ENCODE peak calls at places on chromosomes 7 and 10, in four cellular contexts. J, N, A and R are unnamed samples. For H3K27me3, the result is how much of the 10 kb centered on the place peaks cover.

GRCh38 chr7:95199779-95200558 is 124.4 kb downstream of the PON1 start:
- DNase-seq in J (peak), N (peak), A (no peak), R (peak)

GRCh38 chr10:123559823-123560092 is 106.4 kb upstream of the GPR26 start:
- DNase-seq in A (no peak), N (no peak), J (no peak), R (no peak)

GRCh38 chr7:3033581-3033980 is 10.1 kb downstream of the CARD11 start:
- DNase-seq in A (no peak), J (no peak), N (no peak), R (no peak)

GRCh38 chr10:71021402-71021801 is 133.0 kb upstream of the PCBD1 start:
- DNase-seq in J (no peak), N (no peak), A (no peak), R (no peak)

GRCh38 chr7:36236073-36236472 is 83.0 kb downstream of the EEPD1 start:
- DNase-seq in A (no peak), N (no peak), J (no peak), R (peak)

GRCh38 chr7:144656960-144657359 is 178.9 kb downstream of the TPK1 start:
- DNase-seq in J (no peak), N (no peak), A (no peak), R (no peak)

GRCh38 chr10:49375611-49376010 is 20.3 kb downstream of the DRGX start:
- DNase-seq in A (no peak), J (no peak), N (no peak), R (no peak)

GRCh38 chr7:4279210-4279609 is 402.9 kb upstream of the FOXK1 start:
- DNase-seq in N (no peak), J (no peak), A (no peak), R (no peak)

GRCh38 chr10:114908896-114909295 is 29.1 kb upstream of the TRUB1 start:
- DNase-seq in A (no peak), J (no peak), N (no peak), R (no peak)

GRCh38 chr7:123367508-123368122 is 166.8 kb downstream of the IQUB start:
- DNase-seq in A (no peak), N (peak), J (peak), R (peak)

GRCh38 chr10:74223755-74224530 is 72.9 kb downstream of the ADK start:
- DNase-seq in N (peak), A (no peak), J (no peak), R (no peak)

GRCh38 chr10:285216-285967 is 150.1 kb downstream of the ZMYND11 start:
- DNase-seq in A (no peak), J (no peak), N (no peak), R (peak)

GRCh38 chr7:118288098-118288497 is 63.6 kb downstream of the ANKRD7 start:
- DNase-seq in J (no peak), N (no peak), A (no peak), R (no peak)

GRCh38 chr7:69817096-69817495 is 218.8 kb downstream of the AUTS2 start:
- DNase-seq in A (no peak), N (no peak), J (no peak), R (no peak)

GRCh38 chr10:104022020-104022419 is 55.1 kb downstream of the SLK start:
- DNase-seq in N (no peak), A (no peak), J (no peak), R (no peak)

GRCh38 chr10:132113206-132113605 is 47.5 kb downstream of the JAKMIP3 start:
- DNase-seq in J (no peak), A (peak), N (no peak), R (no peak)

GRCh38 chr7:76294344-76295024 is 8.0 kb upstream of the HSPB1 start:
- DNase-seq in J (peak), A (peak), N (peak), R (peak)

GRCh38 chr7:24821045-24821853 is 64.0 kb upstream of the GSDME start:
- DNase-seq in N (peak), J (peak), A (peak), R (peak)

GRCh38 chr7:117995850-117996650 is 122.8 kb upstream of the CTTNBP2 start:
- DNase-seq in J (no peak), A (no peak), N (no peak), R (no peak)

GRCh38 chr7:7972927-7973594 is 4.5 kb downstream of the GLCCI1 start:
- DNase-seq in J (no peak), N (no peak), A (no peak), R (no peak)

GRCh38 chr7:120272261-120272895 is 597 bp upstream of the KCND2 start:
- DNase-seq in A (no peak), N (peak), J (no peak), R (peak)

GRCh38 chr7:18154707-18155106 is 127.1 kb upstream of the PRPS1L1 start:
- DNase-seq in N (no peak), J (no peak), A (no peak), R (no peak)

GRCh38 chr7:99424932-99425730 is 13.5 kb downstream of the PTCD1 start:
- DNase-seq in A (no peak), J (no peak), N (no peak), R (no peak)

GRCh38 chr7:68629-69028 is 123.7 kb upstream of the FAM20C start:
- DNase-seq in N (no peak), J (no peak), A (no peak), R (no peak)

GRCh38 chr7:37489703-37490102 is 41.0 kb upstream of the ELMO1 start:
- DNase-seq in A (no peak), N (no peak), J (no peak), R (no peak)

GRCh38 chr10:93462371-93462770 is 19.8 kb downstream of the MYOF start:
- DNase-seq in N (no peak), A (no peak), J (no peak), R (no peak)

GRCh38 chr7:79337722-79338121 is 115.7 kb downstream of the MAGI2 start:
- DNase-seq in N (no peak), J (no peak), A (no peak), R (no peak)

GRCh38 chr10:4650572-4650971 is 175.4 kb upstream of the AKR1E2 start:
- DNase-seq in N (no peak), J (no peak), A (no peak), R (no peak)

GRCh38 chr10:102615361-102615760 is 28.9 kb upstream of the TRIM8 start:
- DNase-seq in A (no peak), J (no peak), N (no peak), R (no peak)

GRCh38 chr7:15686209-15686956 is at the start of gene MEOX2:
- DNase-seq in N (no peak), J (peak), A (no peak), R (peak)

GRCh38 chr10:86036544-86036831 is 330.1 kb downstream of the GRID1 start:
- DNase-seq in A (no peak), N (no peak), J (no peak), R (no peak)

GRCh38 chr10:44715081-44715480 is 196.1 kb upstream of the TMEM72 start:
- DNase-seq in J (no peak), A (no peak), N (no peak), R (no peak)

GRCh38 chr10:52346394-52347326 is 32.6 kb downstream of the DKK1 start:
- DNase-seq in N (no peak), A (no peak), J (no peak), R (no peak)
- TF ChIP-seq CTCF in N (no peak), A (no peak), J (no peak), R (no peak)

GRCh38 chr7:29562307-29562706 is 1.3 kb upstream of the PRR15 start:
- DNase-seq in N (no peak), J (no peak), A (no peak), R (no peak)
- H3K27me3 ChIP-seq in N (under half), J (under half), A (half or more), R (under half)

DNA sequence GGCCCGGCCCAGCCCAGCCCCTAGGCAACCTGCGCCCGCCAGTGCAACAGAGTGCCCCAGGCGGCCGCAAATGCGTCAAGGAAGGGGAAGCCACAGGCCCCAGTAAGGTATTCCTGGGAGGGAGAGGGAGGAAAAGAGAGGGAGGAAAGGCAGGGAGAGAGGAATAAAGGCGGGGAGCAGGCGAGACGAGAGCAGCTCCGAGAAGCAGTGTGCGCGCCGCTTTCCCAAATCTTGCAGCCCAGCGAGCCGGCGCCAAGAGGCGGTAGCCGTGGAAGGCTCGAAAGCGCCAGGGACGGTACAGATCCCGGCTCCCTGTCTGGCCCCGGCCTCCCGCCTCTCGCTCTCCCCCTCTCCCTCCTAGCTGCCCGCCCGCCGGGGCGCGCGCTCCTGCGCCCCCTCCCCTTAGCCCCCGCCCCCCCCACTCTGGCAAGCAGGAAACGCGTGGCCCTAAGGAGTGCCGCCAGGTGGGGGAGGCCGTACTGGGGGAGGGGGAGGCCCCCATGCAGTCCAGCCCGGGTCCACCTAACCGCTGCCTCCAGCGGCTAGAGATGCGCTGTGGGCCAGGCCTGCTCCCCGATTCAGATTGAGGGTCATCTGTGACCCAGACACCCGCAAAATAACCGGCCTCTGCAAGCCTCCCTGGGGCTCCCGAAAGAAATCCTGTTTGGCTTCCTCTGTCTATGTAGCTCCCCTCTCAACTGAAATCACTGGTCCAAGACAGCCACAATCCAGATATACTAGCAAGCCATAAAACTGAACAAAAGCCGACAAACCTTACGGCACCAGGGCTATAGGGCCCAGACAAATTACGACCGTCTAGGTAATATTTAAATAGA is 4.2 kb downstream of the HOXA10 start:
- DNase-seq in A (no peak), N (no peak), J (no peak), R (no peak)
- TF ChIP-seq POLR2A in A (no peak), N (no peak), J (no peak), R (no peak)

DNA sequence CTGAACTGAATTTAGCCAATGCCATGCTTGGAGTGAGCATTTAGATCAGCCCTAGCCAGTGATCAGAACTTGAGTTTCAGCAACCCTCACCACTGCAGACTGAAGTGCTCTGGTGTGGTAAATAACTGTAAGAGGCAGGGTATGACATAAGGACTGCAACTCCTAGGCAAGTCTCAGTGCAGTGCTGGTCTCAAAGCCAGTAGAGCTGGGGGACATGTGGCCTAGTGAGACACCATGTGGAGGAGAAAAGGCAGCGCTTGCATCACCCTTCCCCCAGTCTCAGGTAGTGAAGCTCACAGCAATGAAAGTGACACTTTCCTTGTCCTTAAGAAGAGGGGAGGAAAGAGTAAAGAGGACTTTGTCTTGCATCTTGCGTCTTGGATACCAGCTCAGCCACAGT is 386.8 kb upstream of the POT1 start:
- DNase-seq in J (peak), N (peak), A (no peak), R (peak)
- TF ChIP-seq CTCF in J (no peak), N (peak), A (no peak), R (no peak)

DNA sequence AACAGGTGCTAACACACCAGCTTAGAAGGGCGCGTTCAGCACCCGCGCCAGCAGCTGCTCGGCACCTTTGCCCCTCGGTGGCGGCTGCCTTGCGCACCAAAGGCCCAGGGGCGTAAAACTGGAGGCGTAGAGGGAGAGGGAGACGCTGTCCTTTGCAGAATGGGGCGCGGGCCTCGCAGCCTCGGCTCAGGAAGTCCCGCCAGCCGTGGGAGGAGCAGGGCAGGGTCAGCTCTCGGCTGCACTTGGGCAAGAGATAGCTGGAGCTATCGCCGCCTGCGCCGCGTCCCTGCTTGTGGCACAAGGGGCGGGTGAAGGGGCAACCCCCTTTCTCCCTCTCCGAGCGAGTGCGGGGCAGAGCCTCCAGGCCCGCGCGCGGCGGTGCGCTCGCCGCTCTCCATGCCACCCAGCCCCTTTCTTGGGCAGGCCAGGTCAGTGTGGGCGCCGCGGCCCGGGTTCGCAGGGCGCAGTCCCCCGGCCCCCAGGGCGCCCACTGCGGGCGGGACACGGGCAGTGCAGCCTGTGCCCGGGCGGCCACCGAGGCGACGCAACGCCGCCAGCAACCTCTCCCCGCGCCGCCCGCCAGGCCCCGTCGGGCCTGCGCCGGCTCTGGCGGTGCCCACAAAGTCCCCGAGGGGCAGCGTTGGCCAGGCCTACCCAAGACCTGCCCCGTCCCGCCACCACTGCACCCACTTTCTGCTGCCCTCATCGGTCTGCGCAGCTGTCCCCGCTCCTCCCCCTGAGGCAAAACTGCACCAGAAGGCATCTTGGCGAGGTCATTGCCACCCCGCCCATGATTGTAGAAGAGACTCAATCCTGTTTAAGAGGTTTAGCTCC is 4.1 kb downstream of the NEUROD6 start:
- DNase-seq in A (no peak), N (no peak), J (no peak), R (no peak)
- H3K27me3 ChIP-seq in A (under half), N (under half), J (under half), R (under half)

DNA sequence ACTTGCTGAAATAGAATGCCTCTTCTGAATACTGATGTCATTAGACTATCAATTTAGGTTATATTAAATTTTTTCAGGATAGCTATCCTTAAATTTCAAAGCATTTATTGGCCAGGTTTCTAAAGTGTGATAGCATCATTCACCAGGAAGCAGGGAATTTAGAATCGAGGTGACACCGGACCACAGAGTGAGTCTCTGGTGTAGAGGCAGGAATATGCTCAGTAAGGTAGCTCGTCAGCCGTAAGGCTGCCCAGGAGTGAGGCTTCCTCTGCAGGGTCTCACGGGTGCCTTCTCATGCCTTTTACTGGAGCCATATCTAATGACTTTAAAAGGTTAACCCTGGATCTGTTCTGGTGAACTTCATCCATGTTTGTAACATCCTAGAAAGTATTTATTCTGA is 170.8 kb upstream of the KLF14 start:
- DNase-seq in J (no peak), N (no peak), A (no peak), R (no peak)
- TF ChIP-seq POLR2A in J (no peak), N (no peak), A (no peak), R (no peak)

GRCh38 chr7:68063171-68063570 is 1066.5 kb downstream of the TYW1 start:
- DNase-seq in J (no peak), A (no peak), N (no peak), R (peak)
- TF ChIP-seq CTCF in J (no peak), A (no peak), N (peak), R (no peak)

DNA sequence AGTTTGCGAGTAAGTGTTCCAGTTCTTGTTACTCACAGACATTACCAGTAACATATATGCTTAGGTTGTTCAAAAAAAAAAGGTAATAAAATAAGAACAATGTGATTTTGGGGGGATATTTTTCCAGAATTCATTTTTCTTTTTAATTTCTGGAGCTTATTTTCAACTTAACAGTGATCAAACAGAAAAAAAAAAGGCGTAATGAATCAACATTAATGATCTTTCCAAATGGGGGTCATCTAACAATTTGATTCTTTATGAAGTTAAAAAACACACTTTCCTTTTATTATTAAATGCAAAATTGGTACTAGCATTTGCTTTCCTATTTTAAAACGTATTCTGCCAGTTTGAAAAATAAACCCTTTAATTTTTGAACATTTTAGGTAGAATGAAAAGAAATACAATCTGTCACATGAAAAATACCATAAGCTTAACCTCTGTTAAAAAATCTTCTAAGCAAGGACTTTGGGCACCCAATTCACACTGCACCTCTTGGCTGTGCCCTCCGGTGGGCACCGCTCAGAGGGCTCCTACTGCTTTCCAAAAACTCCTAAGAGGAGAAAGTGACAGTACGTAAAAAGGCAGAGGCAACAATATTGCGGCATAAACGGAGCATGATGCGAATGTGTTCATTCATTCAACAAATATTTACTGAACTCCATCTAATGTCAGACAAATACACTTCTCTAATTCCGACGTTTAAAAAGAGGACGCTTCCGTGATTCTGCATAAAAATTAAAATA is 32.6 kb downstream of the CNPY1 start:
- DNase-seq in A (no peak), N (no peak), J (no peak), R (no peak)
- H3K27me3 ChIP-seq in A (half or more), N (under half), J (under half), R (under half)

GRCh38 chr7:66043681-66044497 is 31.7 kb upstream of the ASL start:
- DNase-seq in N (no peak), J (peak), A (peak), R (peak)
- TF ChIP-seq POLR2A in N (no peak), J (peak), A (no peak), R (no peak)

GRCh38 chr7:40761757-40762342 is 627.0 kb downstream of the SUGCT start:
- DNase-seq in A (no peak), N (no peak), J (no peak), R (no peak)
- TF ChIP-seq CTCF in A (no peak), N (no peak), J (no peak), R (no peak)